ENCODE peak calls at places on chromosomes 5 and 9, in four cellular contexts. R is OCI-LY7; G is CD8-positive, alpha-beta T cell; J is AG10803. Q is an unnamed sample.

GRCh38 chr9:127397722-127398647 is 1.0 kb downstream of the SLC2A8 start:
- DNase-seq in G (no peak), J (peak; percentile 13), R (peak; percentile 53), Q (peak; percentile 65)

GRCh38 chr5:105508519-105508918 is 1945.9 kb upstream of the NUDT12 start:
- DNase-seq in R (no peak), J (no peak), G (no peak), Q (no peak)

GRCh38 chr5:172846249-172846648 is 12.2 kb downstream of the ERGIC1 start:
- DNase-seq in R (no peak), J (no peak), G (no peak), Q (no peak)

GRCh38 chr9:105067895-105068580 is 140.1 kb upstream of the ABCA1 start:
- DNase-seq in G (no peak), J (peak; percentile 78), R (no peak), Q (no peak)

GRCh38 chr9:70477907-70478480 is 63.5 kb upstream of the KLF9 start:
- DNase-seq in J (no peak), R (no peak), G (no peak), Q (no peak)

GRCh38 chr5:100905259-100905914 is 2.3 kb upstream of the ST8SIA4 start:
- DNase-seq in R (peak; percentile 43), J (no peak), G (no peak), Q (no peak)

GRCh38 chr5:63928451-63928850 is 33.8 kb downstream of the HTR1A start:
- DNase-seq in J (no peak), R (no peak), G (no peak), Q (no peak)

GRCh38 chr5:87541033-87541432 is 128.3 kb upstream of the CCNH start:
- DNase-seq in R (no peak), J (peak; percentile 37), G (no peak), Q (peak; percentile 40)

GRCh38 chr9:133676450-133676849 is 40.3 kb downstream of the DBH start:
- DNase-seq in R (no peak), G (no peak), J (no peak), Q (no peak)

GRCh38 chr9:130493476-130493875 is 48.7 kb downstream of the ASS1 start:
- DNase-seq in G (no peak), R (no peak), J (no peak), Q (no peak)

GRCh38 chr9:91060520-91061343 is 259.1 kb downstream of the SYK start:
- DNase-seq in G (no peak), J (peak; percentile 97), R (no peak), Q (peak; percentile 14)

GRCh38 chr5:154626876-154627552 is 128.2 kb upstream of the LARP1 start:
- DNase-seq in R (no peak), G (no peak), J (no peak), Q (no peak)

GRCh38 chr5:16464664-16465543 is 696 bp downstream of the ZNF622 start:
- DNase-seq in J (no peak), G (peak; percentile 3), R (peak; percentile 33), Q (no peak)
- TF ChIP-seq CTCF in J (peak; percentile 15), G (no peak), R (peak; percentile 23), Q (no peak)

DNA sequence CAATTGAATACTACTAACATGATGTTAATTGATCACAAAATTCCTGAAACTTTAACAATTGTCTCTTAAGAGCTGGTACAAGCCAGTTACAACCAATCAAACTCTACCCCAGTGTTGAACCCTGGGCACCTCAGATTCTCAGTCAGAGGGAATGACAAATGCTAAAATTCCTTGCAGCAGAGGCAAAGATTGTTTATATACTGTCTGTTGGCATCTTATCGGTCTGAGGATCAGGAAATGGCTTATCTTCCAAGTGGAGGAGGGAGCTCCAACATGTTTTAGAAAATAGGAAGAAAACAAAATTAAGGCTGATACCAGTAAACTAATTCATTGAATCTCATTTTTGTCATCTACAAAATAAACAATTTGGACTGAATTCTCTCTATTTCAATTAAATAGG is 527.8 kb upstream of the ZNF608 start:
- DNase-seq in R (no peak), G (no peak), J (no peak), Q (no peak)
- TF ChIP-seq CTCF in R (no peak), G (no peak), J (no peak), Q (no peak)

GRCh38 chr5:58854396-58854795 is 271.5 kb downstream of the RAB3C start:
- DNase-seq in R (no peak), G (no peak), J (no peak), Q (no peak)

GRCh38 chr5:58849151-58849550 is 266.3 kb downstream of the RAB3C start:
- DNase-seq in G (no peak), R (no peak), J (peak; percentile 14), Q (no peak)

GRCh38 chr5:58855851-58856739 is 273.2 kb downstream of the RAB3C start:
- DNase-seq in J (no peak), G (no peak), R (no peak), Q (no peak)

GRCh38 chr5:58849995-58850667 is 267.3 kb downstream of the RAB3C start:
- DNase-seq in J (peak; percentile 12), G (no peak), R (peak; percentile 33), Q (peak; percentile 32)

GRCh38 chr5:58851571-58851970 is 268.7 kb downstream of the RAB3C start:
- DNase-seq in J (no peak), G (no peak), R (no peak), Q (no peak)
- TF ChIP-seq CTCF in J (no peak), G (no peak), R (no peak), Q (no peak)

GRCh38 chr5:115098041-115098702 is 71.5 kb downstream of the TRIM36 start:
- DNase-seq in J (peak; percentile 48), R (peak; percentile 60), G (no peak), Q (no peak)
- TF ChIP-seq CTCF in J (peak; percentile 72), R (peak; percentile 92), G (peak; percentile 55), Q (peak; percentile 42)

GRCh38 chr5:91007251-91007650 is 375.9 kb downstream of the ARRDC3 start:
- DNase-seq in G (no peak), J (no peak), R (no peak), Q (no peak)
- TF ChIP-seq CTCF in G (no peak), J (no peak), R (peak; percentile 36), Q (no peak)

Q was measured in mesothelial cell of epicardium.